ENCODE peak calls at places on chromosome 6, in eight cellular contexts. Y, R, M, D, W, F, S and I are unnamed samples.

GRCh38 chr6:159084493-159085091 is 39.8 kb upstream of the TAGAP start:
- DNase-seq in W (peak; percentile 27), R (no peak), S (no peak), Y (no peak), F (no peak), M (peak; percentile 72), D (no peak), I (no peak)

GRCh38 chr6:41707565-41708200 is 27.7 kb downstream of the TFEB start:
- DNase-seq in M (no peak), Y (no peak), S (peak; percentile 67), D (peak; percentile 70), R (no peak), W (no peak), F (no peak), I (no peak)

GRCh38 chr6:7707787-7708186 is 18.1 kb upstream of the BMP6 start:
- DNase-seq in D (no peak), Y (no peak), S (no peak), W (no peak), M (peak; percentile 61), F (no peak), R (no peak), I (no peak)

GRCh38 chr6:126701799-126702198 is 361.9 kb downstream of the CENPW start:
- DNase-seq in M (peak; percentile 28), W (no peak), R (no peak), Y (no peak), F (no peak), D (no peak), S (no peak), I (no peak)

GRCh38 chr6:389622-390021 is 1.9 kb upstream of the IRF4 start:
- DNase-seq in D (no peak), F (no peak), S (no peak), Y (no peak), M (no peak), W (no peak), R (no peak), I (no peak)

GRCh38 chr6:49987749-49988148 is 18.3 kb upstream of the DEFB113 start:
- DNase-seq in S (no peak), W (no peak), Y (no peak), F (no peak), R (no peak), D (no peak), M (no peak), I (no peak)

GRCh38 chr6:13524801-13525508 is 37.6 kb upstream of the GFOD1 start:
- DNase-seq in S (no peak), R (no peak), W (no peak), D (no peak), M (no peak), F (no peak), Y (no peak), I (no peak)

GRCh38 chr6:159758031-159759001 is 3.5 kb upstream of the ACAT2 start:
- DNase-seq in M (peak; percentile 81), D (no peak), F (no peak), W (peak; percentile 85), R (no peak), S (no peak), Y (no peak), I (peak; percentile 8)

GRCh38 chr6:170403451-170403850 is 96.9 kb downstream of the FAM120B start:
- DNase-seq in F (peak; percentile 72), D (no peak), R (peak; percentile 28), M (peak; percentile 70), Y (no peak), S (no peak), W (peak; percentile 96), I (no peak)

GRCh38 chr6:9948600-9949138 is 466.2 kb downstream of the TFAP2A start:
- DNase-seq in R (no peak), F (no peak), W (no peak), M (no peak), D (no peak), Y (no peak), S (no peak), I (no peak)

GRCh38 chr6:16918586-16918985 is 157.3 kb upstream of the ATXN1 start:
- DNase-seq in D (no peak), R (no peak), W (peak; percentile 66), F (no peak), S (no peak), M (no peak), Y (no peak), I (no peak)

GRCh38 chr6:47034919-47035318 is 7.2 kb downstream of the ADGRF1 start:
- DNase-seq in Y (no peak), D (peak; percentile 28), F (peak; percentile 76), S (no peak), R (no peak), M (peak; percentile 44), W (no peak), I (peak; percentile 86)

GRCh38 chr6:39932386-39932785 is 1.9 kb downstream of the MOCS1 start:
- DNase-seq in W (no peak), S (no peak), M (no peak), D (no peak), F (no peak), Y (peak; percentile 51), R (no peak), I (no peak)

GRCh38 chr6:41022294-41022693 is 16.7 kb downstream of the UNC5CL start:
- DNase-seq in S (no peak), F (no peak), W (no peak), R (no peak), Y (no peak), D (no peak), M (no peak), I (no peak)

GRCh38 chr6:43623880-43624785 is 4.9 kb downstream of the GTPBP2 start:
- DNase-seq in D (no peak), W (no peak), F (no peak), R (no peak), M (no peak), S (no peak), Y (no peak), I (no peak)
- H3K36me3 ChIP-seq in D (peaks cover 3% of the 10 kb centered on the region), W (peaks cover 35% of the 10 kb centered on the region), F (peaks cover 44% of the 10 kb centered on the region), R (peaks cover 78% of the 10 kb centered on the region), M (peaks cover 58% of the 10 kb centered on the region), S (peaks cover 72% of the 10 kb centered on the region), Y (peaks cover 62% of the 10 kb centered on the region), I (peaks cover 14% of the 10 kb centered on the region)

DNA sequence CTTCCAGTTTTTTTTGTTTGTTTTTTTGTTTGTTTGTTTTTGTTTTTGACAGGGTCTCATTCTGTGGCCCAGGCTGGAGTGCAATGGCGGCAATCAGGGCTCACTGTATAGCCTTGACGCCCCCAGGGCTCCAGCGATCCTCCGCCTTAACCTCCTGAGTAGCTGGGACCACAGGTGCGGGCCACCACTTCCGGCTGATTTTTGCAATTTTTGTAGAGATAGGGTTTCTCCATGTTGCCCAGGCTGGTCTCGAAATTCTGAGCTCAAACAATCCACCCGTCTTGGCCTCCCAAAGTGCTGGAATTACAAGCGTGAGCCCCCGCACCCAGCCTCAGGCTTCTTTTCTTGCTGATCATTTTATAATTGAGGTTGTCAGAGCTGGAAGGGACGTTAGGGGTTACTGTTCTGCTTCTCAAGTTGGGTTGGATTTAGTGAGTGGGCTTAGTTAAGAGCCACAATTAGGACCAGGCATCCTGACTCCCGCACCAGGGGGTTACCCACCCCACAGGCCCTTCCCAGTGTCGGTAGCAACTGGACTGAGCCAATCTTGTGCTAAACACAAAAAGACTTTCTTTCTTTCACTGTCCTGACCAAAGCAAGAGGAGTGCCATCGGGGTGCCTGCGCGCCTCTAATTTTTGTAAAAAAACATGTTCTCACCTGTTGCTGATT is 13.1 kb upstream of the ZSCAN9 start:
- DNase-seq in S (no peak), M (no peak), Y (no peak), F (no peak), D (no peak), W (peak; percentile 21), R (no peak), I (no peak)
- H3K27me3 ChIP-seq in S (peaks cover 86% of the 10 kb centered on the region), M (peaks cover 28% of the 10 kb centered on the region), Y (peaks cover 60% of the 10 kb centered on the region), F (peaks cover 91% of the 10 kb centered on the region), D (peaks cover 95% of the 10 kb centered on the region), W (peaks cover 19% of the 10 kb centered on the region), R (peaks cover 73% of the 10 kb centered on the region), I (no peaks in the 10 kb centered on the region)

GRCh38 chr6:34696739-34697543 is at the start of gene ILRUN:
- DNase-seq in D (peak; percentile 98), F (peak; percentile 93), W (peak; percentile 95), R (peak; percentile 78), S (peak; percentile 97), M (peak; percentile 92), Y (peak; percentile 98), I (peak; percentile 90)

GRCh38 chr6:34697904-34698557 is 1.5 kb upstream of the ILRUN start:
- DNase-seq in Y (no peak), M (no peak), W (no peak), S (no peak), F (no peak), R (no peak), D (no peak), I (no peak)

GRCh38 chr6:34696189-34696738 is 303 bp downstream of the ILRUN start:
- DNase-seq in Y (peak; percentile 63), D (peak; percentile 76), W (peak; percentile 49), R (no peak), M (peak; percentile 21), F (peak; percentile 70), S (peak; percentile 77), I (peak; percentile 36)

GRCh38 chr6:34697544-34697836 is 923 bp upstream of the ILRUN start:
- DNase-seq in S (no peak), D (no peak), R (no peak), F (no peak), M (no peak), W (no peak), Y (no peak), I (no peak)

DNA sequence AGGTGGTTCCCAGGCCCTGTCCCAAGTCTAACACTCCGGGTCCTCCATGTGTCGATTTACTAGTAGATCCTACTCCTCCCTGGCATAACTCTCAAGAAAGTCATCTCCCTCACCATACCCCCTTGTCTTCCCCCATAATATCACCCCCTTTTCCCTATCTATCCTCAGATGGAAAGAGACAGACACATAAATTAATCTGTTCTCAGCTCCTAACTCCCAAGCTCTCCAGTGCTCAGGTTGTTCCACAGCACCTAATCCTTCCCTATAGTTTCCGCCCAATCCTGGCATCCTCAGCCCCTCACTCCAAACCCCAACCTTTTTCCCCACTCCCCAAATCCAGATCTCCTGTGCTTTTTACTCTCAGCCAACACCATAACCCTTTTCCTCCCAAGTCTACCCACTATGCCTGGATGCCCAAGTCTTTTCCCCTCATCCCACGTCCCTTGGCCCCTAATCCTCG is 808 bp downstream of the ILRUN start:
- DNase-seq in F (no peak), Y (no peak), D (no peak), R (no peak), W (no peak), S (no peak), M (no peak), I (no peak)
- H3K36me3 ChIP-seq in F (no peaks in the 10 kb centered on the region), Y (no peaks in the 10 kb centered on the region), D (no peaks in the 10 kb centered on the region), R (peaks cover 7% of the 10 kb centered on the region), W (no peaks in the 10 kb centered on the region), S (no peaks in the 10 kb centered on the region), M (no peaks in the 10 kb centered on the region), I (no peaks in the 10 kb centered on the region)

DNA sequence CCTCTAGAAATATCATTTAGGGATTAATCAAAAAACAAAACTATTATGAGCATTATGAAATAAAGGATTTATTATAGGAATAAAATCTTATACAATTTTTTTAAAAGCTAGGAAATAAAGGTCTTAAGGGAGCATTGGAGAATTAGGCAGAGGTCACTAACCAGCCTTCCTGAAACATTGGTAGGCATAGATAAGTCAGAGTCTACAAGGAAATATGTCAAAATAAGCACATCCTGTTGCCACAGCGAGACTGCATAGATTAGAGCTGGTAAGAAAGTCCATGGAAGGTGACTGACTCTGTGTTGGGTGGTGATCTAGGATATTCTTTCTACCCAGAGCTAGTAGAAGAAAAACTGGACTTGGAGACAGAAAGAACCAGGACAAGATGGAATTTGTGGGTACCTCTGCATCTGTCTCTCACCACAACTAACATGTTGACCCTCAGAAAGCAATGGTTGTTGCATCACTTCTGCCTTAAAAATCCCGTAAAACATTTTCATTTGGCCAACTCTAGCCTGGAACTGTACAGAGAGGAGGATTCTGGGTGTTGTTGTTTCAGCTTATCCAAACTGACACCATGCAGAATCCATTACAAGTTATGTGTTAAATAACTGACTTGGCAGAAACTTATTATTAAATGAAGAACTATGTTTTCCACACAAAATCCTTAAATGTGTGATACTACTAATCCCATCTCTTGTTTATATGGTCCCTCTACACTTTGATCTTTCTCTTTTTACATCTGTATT is 77.1 kb downstream of the FBXO5 start:
- DNase-seq in F (no peak), R (no peak), D (no peak), M (no peak), Y (no peak), W (no peak), S (no peak), I (no peak)
- H3K27me3 ChIP-seq in F (no peaks in the 10 kb centered on the region), R (no peaks in the 10 kb centered on the region), D (no peaks in the 10 kb centered on the region), M (no peaks in the 10 kb centered on the region), Y (no peaks in the 10 kb centered on the region), W (no peaks in the 10 kb centered on the region), S (no peaks in the 10 kb centered on the region), I (no peaks in the 10 kb centered on the region)